ENCODE peak calls at places on chromosomes 4 and X, in ten cellular contexts. T is GM23338; Y is M059J; O is neural crest cell; L is hepatocyte; A is CD4-positive, CD25-positive, alpha-beta regulatory T cell; J is NCI-H1694; W is T follicular helper cell; N is effector memory CD4-positive, alpha-beta T cell; U is D721Med. H is an unnamed sample.

GRCh38 chrX:94058728-94059382 is 384.8 kb downstream of the FAM133A start:
- DNase-seq in T (peak; percentile 54), Y (peak; percentile 0), O (peak; percentile 47), L (peak; percentile 76), A (no peak), J (peak; percentile 15), W (no peak), N (no peak), U (no peak), H (peak; percentile 19)

GRCh38 chr4:150694438-150694837 is 112.5 kb downstream of the MAB21L2 start:
- DNase-seq in T (peak; percentile 24), Y (no peak), O (no peak), L (no peak), A (no peak), J (no peak), W (no peak), N (no peak), U (no peak), H (peak; percentile 44)

GRCh38 chrX:150270622-150271021 is 92.5 kb upstream of the MAMLD1 start:
- DNase-seq in T (no peak), Y (no peak), O (no peak), L (no peak), A (no peak), J (no peak), W (no peak), N (no peak), U (no peak), H (no peak)

GRCh38 chr4:119688439-119688838 is 59.8 kb upstream of the PDE5A start:
- DNase-seq in T (no peak), Y (no peak), O (no peak), L (no peak), A (no peak), J (no peak), W (no peak), N (no peak), U (no peak), H (no peak)

GRCh38 chr4:159042097-159042605 is 60.7 kb upstream of the RAPGEF2 start:
- DNase-seq in T (no peak), Y (no peak), O (no peak), L (no peak), A (no peak), J (peak; percentile 6), W (no peak), N (no peak), U (no peak), H (no peak)

GRCh38 chr4:169823685-169824084 is 65.9 kb upstream of the HPF1 start:
- DNase-seq in T (peak; percentile 83), Y (peak; percentile 22), O (peak; percentile 46), L (peak; percentile 87), A (peak; percentile 1), J (no peak), W (no peak), N (no peak), U (no peak), H (peak; percentile 80)

GRCh38 chr4:16669036-16669435 is 229.4 kb downstream of the LDB2 start:
- DNase-seq in T (no peak), Y (no peak), O (no peak), L (no peak), A (no peak), J (no peak), W (no peak), N (no peak), U (no peak), H (no peak)

GRCh38 chrX:154721155-154721554 is 29.7 kb downstream of the GAB3 start:
- DNase-seq in T (no peak), Y (no peak), O (no peak), L (no peak), A (no peak), J (no peak), W (no peak), N (no peak), U (no peak), H (no peak)

GRCh38 chrX:132614297-132614696 is 125.5 kb upstream of the MBNL3 start:
- DNase-seq in T (peak; percentile 39), Y (peak; percentile 10), O (no peak), L (no peak), A (no peak), J (no peak), W (no peak), N (no peak), U (no peak), H (peak; percentile 2)

GRCh38 chrX:130834830-130835229 is 68.2 kb downstream of the ENOX2 start:
- DNase-seq in T (no peak), Y (no peak), O (no peak), L (no peak), A (no peak), J (no peak), W (no peak), N (no peak), U (no peak), H (no peak)

GRCh38 chr4:10577495-10577894 is 107.1 kb downstream of the CLNK start:
- DNase-seq in T (no peak), Y (no peak), O (no peak), L (no peak), A (no peak), J (no peak), W (no peak), N (no peak), U (no peak), H (no peak)

GRCh38 chr4:152106113-152106763 is 345.4 kb upstream of the GATB start:
- DNase-seq in T (peak; percentile 19), Y (peak; percentile 98), O (no peak), L (peak; percentile 90), A (no peak), J (no peak), W (no peak), N (no peak), U (no peak), H (no peak)